ENCODE peak calls at places on chromosomes 11 and 22, in five cellular contexts. S is pancreas; T is IMR-90; X is stimulated activated CD4-positive, alpha-beta T cell treated with anti-CD3 and anti-CD28 coated beads, Interleukin-15, amount 100 ng/mL, for 1 hour; P is skeletal muscle cell. F is an unnamed sample.

GRCh38 chr11:45407226-45407625 is 121.1 kb upstream of the SYT13 start:
- DNase-seq in X (no peak), T (no peak), S (no peak), P (no peak), F (no peak)

GRCh38 chr11:3781423-3781822 is 15.9 kb downstream of the NUP98 start:
- DNase-seq in S (no peak), P (no peak), X (no peak), T (peak), F (no peak)

GRCh38 chr22:47695176-47695575 is 932.7 kb downstream of the TBC1D22A start:
- DNase-seq in T (no peak), X (no peak), P (no peak), S (no peak), F (no peak)

GRCh38 chr11:79437274-79437980 is 3.4 kb downstream of the TENM4 start:
- DNase-seq in T (peak), P (no peak), X (no peak), S (peak), F (no peak)

GRCh38 chr11:44943118-44943517 is 7.6 kb downstream of the TP53I11 start:
- DNase-seq in P (no peak), S (no peak), X (no peak), T (no peak), F (no peak)

GRCh38 chr11:116727990-116728389 is 44.8 kb downstream of the BUD13 start:
- DNase-seq in S (no peak), P (no peak), X (no peak), T (no peak), F (no peak)

GRCh38 chr11:102546427-102546826 is 15.9 kb upstream of the MMP7 start:
- DNase-seq in X (no peak), P (no peak), T (no peak), S (no peak), F (no peak)

GRCh38 chr11:4125141-4125540 is 30.5 kb downstream of the RRM1 start:
- DNase-seq in T (peak), P (no peak), X (no peak), S (no peak), F (no peak)

GRCh38 chr11:119158467-119158866 is 9.6 kb downstream of the ABCG4 start:
- DNase-seq in X (no peak), T (no peak), P (no peak), S (no peak), F (no peak)

GRCh38 chr11:107040447-107041444 is 22.5 kb upstream of the GUCY1A2 start:
- DNase-seq in T (peak), S (no peak), P (peak), X (no peak), F (no peak)

GRCh38 chr11:46603704-46604308 is 10.0 kb upstream of the AMBRA1 start:
- DNase-seq in X (no peak), T (no peak), S (no peak), P (no peak), F (no peak)

GRCh38 chr11:56152333-56152732 is 7.8 kb downstream of the OR8K5 start:
- DNase-seq in P (no peak), X (no peak), T (no peak), S (no peak), F (no peak)

GRCh38 chr11:2574043-2574552 is 125.7 kb downstream of the KCNQ1OT1 start:
- DNase-seq in X (no peak), T (no peak), P (no peak), S (no peak), F (no peak)

GRCh38 chr11:69243496-69244200 is 50.3 kb upstream of the MYEOV start:
- DNase-seq in X (no peak), P (no peak), S (no peak), T (no peak), F (no peak)

GRCh38 chr22:50434849-50435700 is 39.8 kb downstream of the SBF1 start:
- DNase-seq in P (no peak), X (no peak), S (no peak), T (no peak), F (no peak)

GRCh38 chr22:36767035-36767775 is 8.7 kb downstream of the IFT27 start:
- DNase-seq in T (no peak), S (no peak), X (no peak), P (no peak), F (no peak)

GRCh38 chr22:36433318-36434231 is 45.8 kb upstream of the MYH9 start:
- DNase-seq in X (no peak), T (no peak), S (peak), P (no peak), F (no peak)

GRCh38 chr22:39556970-39557811 is 13.4 kb upstream of the CACNA1I start:
- DNase-seq in S (no peak), X (peak), T (peak), P (no peak), F (no peak)

GRCh38 chr22:35596821-35597220 is 20.3 kb downstream of the MB start:
- DNase-seq in S (peak), X (no peak), T (no peak), P (no peak), F (no peak)

GRCh38 chr22:50641696-50642607 is 14.0 kb upstream of the ARSA start:
- DNase-seq in X (no peak), T (peak), P (no peak), S (no peak), F (no peak)

GRCh38 chr11:130765951-130766649 is 150.2 kb downstream of the SNX19 start:
- DNase-seq in S (no peak), P (no peak), T (no peak), X (no peak), F (no peak)

GRCh38 chr22:29661355-29661754 is 57.9 kb downstream of the NF2 start:
- DNase-seq in T (peak), S (no peak), P (peak), X (no peak), F (no peak)

GRCh38 chr11:20963596-20963995 is 294.2 kb downstream of the NELL1 start:
- DNase-seq in P (no peak), X (no peak), T (no peak), S (no peak), F (no peak)

GRCh38 chr11:57639321-57640067 is 10.2 kb downstream of the YPEL4 start:
- DNase-seq in P (peak), S (no peak), X (no peak), T (peak), F (no peak)

GRCh38 chr11:47578524-47579460 is at the start of the genes KBTBD4 and NDUFS3:
- DNase-seq in T (peak), P (peak), X (peak), S (peak), F (peak)

F was measured in effector CD8-positive, alpha-beta T cell.